ENCODE peak calls at places on chromosomes 3 and 15, in four cellular contexts. One of them, this sample, is unnamed. For H3K9me3, the result is how much of the 10 kb centered on the place peaks cover.

GRCh38 chr3:64161481-64161952 is 63.7 kb downstream of the PRICKLE2 start:
- DNase-seq in adrenal gland: no peak
- DNase-seq in H1: no peak
- DNase-seq in GM23248: peak
- DNase-seq in this sample: no peak

GRCh38 chr15:101615986-101616848 is 36.0 kb downstream of the TM2D3 start:
- DNase-seq in GM23248: peak
- DNase-seq in adrenal gland: peak
- DNase-seq in H1: peak
- DNase-seq in this sample: peak

GRCh38 chr3:69500604-69501003 is 114.7 kb upstream of the FRMD4B start:
- DNase-seq in H1: no peak
- DNase-seq in GM23248: no peak
- DNase-seq in adrenal gland: peak
- DNase-seq in this sample: no peak

GRCh38 chr3:126380011-126380768 is 14.5 kb upstream of the CFAP100 start:
- DNase-seq in H1: no peak
- DNase-seq in GM23248: no peak
- DNase-seq in adrenal gland: no peak
- DNase-seq in this sample: no peak

GRCh38 chr3:116743062-116743461 is 33.5 kb downstream of the TUSC7 start:
- DNase-seq in H1: no peak
- DNase-seq in GM23248: no peak
- DNase-seq in adrenal gland: no peak
- DNase-seq in this sample: no peak

GRCh38 chr3:101639280-101639963 is 37.5 kb downstream of the ZBTB11 start:
- DNase-seq in GM23248: no peak
- DNase-seq in H1: no peak
- DNase-seq in adrenal gland: peak
- DNase-seq in this sample: no peak

GRCh38 chr3:168933614-168934013 is 729.9 kb downstream of the MECOM start:
- DNase-seq in adrenal gland: no peak
- DNase-seq in H1: no peak
- DNase-seq in GM23248: peak
- DNase-seq in this sample: no peak

GRCh38 chr15:42178056-42178455 is 21.6 kb upstream of the PLA2G4F start:
- DNase-seq in H1: no peak
- DNase-seq in adrenal gland: no peak
- DNase-seq in GM23248: no peak
- DNase-seq in this sample: no peak

GRCh38 chr3:63228677-63229076 is 49.4 kb upstream of the SYNPR start:
- DNase-seq in H1: no peak
- DNase-seq in adrenal gland: peak
- DNase-seq in GM23248: peak
- DNase-seq in this sample: peak

GRCh38 chr3:100265016-100265415 is 4.2 kb downstream of the TBC1D23 start:
- DNase-seq in adrenal gland: no peak
- DNase-seq in GM23248: no peak
- DNase-seq in H1: no peak
- DNase-seq in this sample: no peak

GRCh38 chr3:6994081-6994668 is 133.3 kb downstream of the GRM7 start:
- DNase-seq in adrenal gland: no peak
- DNase-seq in H1: no peak
- DNase-seq in GM23248: no peak
- DNase-seq in this sample: no peak

GRCh38 chr3:55491296-55491816 is 4.2 kb upstream of the WNT5A start:
- DNase-seq in adrenal gland: peak
- DNase-seq in H1: no peak
- DNase-seq in GM23248: peak
- DNase-seq in this sample: no peak

DNA sequence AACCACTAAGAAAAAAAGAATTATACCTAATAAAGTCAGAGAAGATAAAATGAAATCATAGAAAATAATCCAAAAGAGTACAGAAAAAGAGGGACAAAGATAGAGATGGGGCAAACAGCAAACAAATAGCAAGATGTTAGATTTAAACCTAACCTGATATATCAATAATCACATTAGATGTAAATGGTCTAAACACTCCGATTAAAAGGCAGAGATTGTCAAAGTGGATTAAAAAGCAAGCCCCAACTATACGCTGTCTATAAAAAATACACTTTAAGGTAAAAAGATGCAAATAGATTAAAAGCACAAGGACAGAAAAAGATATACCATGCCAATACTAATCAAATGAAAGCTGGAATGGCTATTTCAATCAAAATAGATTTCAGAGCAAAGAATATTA is 16.8 kb downstream of the ADPGK start:
- DNase-seq in GM23248: no peak
- DNase-seq in adrenal gland: no peak
- DNase-seq in H1: no peak
- DNase-seq in this sample: no peak
- H3K9me3 ChIP-seq in GM23248: under half
- H3K9me3 ChIP-seq in adrenal gland: under half
- H3K9me3 ChIP-seq in H1: under half
- H3K9me3 ChIP-seq in this sample: under half

GRCh38 chr15:95106781-95107180 is 875.4 kb downstream of the MCTP2 start:
- DNase-seq in adrenal gland: no peak
- DNase-seq in H1: no peak
- DNase-seq in GM23248: no peak
- DNase-seq in this sample: no peak

GRCh38 chr15:95111969-95112368 is 880.6 kb downstream of the MCTP2 start:
- DNase-seq in H1: no peak
- DNase-seq in GM23248: no peak
- DNase-seq in adrenal gland: no peak
- DNase-seq in this sample: no peak

GRCh38 chr15:95105229-95105628 is 873.9 kb downstream of the MCTP2 start:
- DNase-seq in adrenal gland: no peak
- DNase-seq in H1: no peak
- DNase-seq in GM23248: peak
- DNase-seq in this sample: no peak

GRCh38 chr15:95113041-95113440 is 881.7 kb downstream of the MCTP2 start:
- DNase-seq in adrenal gland: no peak
- DNase-seq in GM23248: no peak
- DNase-seq in H1: no peak
- DNase-seq in this sample: no peak

GRCh38 chr15:95108673-95109072 is 877.3 kb downstream of the MCTP2 start:
- DNase-seq in GM23248: no peak
- DNase-seq in H1: no peak
- DNase-seq in adrenal gland: no peak
- DNase-seq in this sample: no peak
- H3K9me3 ChIP-seq in GM23248: under half
- H3K9me3 ChIP-seq in H1: under half
- H3K9me3 ChIP-seq in adrenal gland: under half
- H3K9me3 ChIP-seq in this sample: under half

GRCh38 chr3:20652249-20652648 is 466.2 kb upstream of the SGO1 start:
- DNase-seq in GM23248: no peak
- DNase-seq in adrenal gland: no peak
- DNase-seq in H1: no peak
- DNase-seq in this sample: no peak

GRCh38 chr3:20645340-20645739 is 459.3 kb upstream of the SGO1 start:
- DNase-seq in GM23248: no peak
- DNase-seq in adrenal gland: no peak
- DNase-seq in H1: no peak
- DNase-seq in this sample: no peak

GRCh38 chr3:20648921-20649381 is 462.9 kb upstream of the SGO1 start:
- DNase-seq in adrenal gland: no peak
- DNase-seq in GM23248: peak
- DNase-seq in H1: no peak
- DNase-seq in this sample: no peak

GRCh38 chr3:20648294-20648693 is 462.3 kb upstream of the SGO1 start:
- DNase-seq in GM23248: peak
- DNase-seq in adrenal gland: no peak
- DNase-seq in H1: no peak
- DNase-seq in this sample: no peak

GRCh38 chr3:20646425-20646824 is 460.4 kb upstream of the SGO1 start:
- DNase-seq in adrenal gland: no peak
- DNase-seq in H1: no peak
- DNase-seq in GM23248: no peak
- DNase-seq in this sample: no peak
- H3K9me3 ChIP-seq in adrenal gland: under half
- H3K9me3 ChIP-seq in H1: under half
- H3K9me3 ChIP-seq in GM23248: under half
- H3K9me3 ChIP-seq in this sample: under half

GRCh38 chr15:83595191-83595590 is 58.7 kb upstream of the ADAMTSL3 start:
- DNase-seq in adrenal gland: no peak
- DNase-seq in H1: no peak
- DNase-seq in GM23248: no peak
- DNase-seq in this sample: no peak
- H3K9me3 ChIP-seq in adrenal gland: under half
- H3K9me3 ChIP-seq in H1: under half
- H3K9me3 ChIP-seq in GM23248: under half
- H3K9me3 ChIP-seq in this sample: under half

This sample was measured in endodermal cell.